ENCODE peak calls at places on chromosomes 2 and 18, in ten cellular contexts. K, V, L, Z, N, S, O, C, I and R are unnamed samples.

GRCh38 chr18:31072175-31072574 is 29.6 kb upstream of the DSC3 start:
- DNase-seq in V (no peak), Z (peak; percentile 18), C (no peak), S (no peak), K (no peak), N (no peak), O (no peak), I (no peak), L (no peak), R (no peak)

GRCh38 chr18:47964086-47964485 is 33.6 kb upstream of the SMAD2 start:
- DNase-seq in S (no peak), K (no peak), N (no peak), Z (no peak), L (no peak), C (no peak), O (no peak), V (no peak), I (no peak), R (no peak)

GRCh38 chr2:197240018-197240712 is 70.4 kb downstream of the ANKRD44 start:
- DNase-seq in S (no peak), L (no peak), C (no peak), O (no peak), Z (no peak), K (no peak), V (no peak), N (no peak), I (no peak), R (no peak)

GRCh38 chr2:159156834-159157233 is 129.7 kb downstream of the WDSUB1 start:
- DNase-seq in K (no peak), N (no peak), S (no peak), O (no peak), I (no peak), L (peak; percentile 61), V (no peak), C (no peak), Z (no peak), R (no peak)

GRCh38 chr2:238415036-238415764 is 11.5 kb upstream of the ASB1 start:
- DNase-seq in S (no peak), O (no peak), V (no peak), L (no peak), N (no peak), C (no peak), K (no peak), I (no peak), Z (no peak), R (no peak)

GRCh38 chr2:136045344-136045743 is 59.9 kb upstream of the DARS1 start:
- DNase-seq in I (no peak), V (no peak), N (no peak), S (no peak), O (no peak), K (no peak), C (no peak), Z (no peak), L (no peak), R (no peak)

GRCh38 chr18:80201739-80202138 is 45.6 kb downstream of the PARD6G start:
- DNase-seq in S (no peak), C (no peak), N (no peak), O (no peak), Z (no peak), K (no peak), L (no peak), I (no peak), V (no peak), R (no peak)

GRCh38 chr2:20008703-20009102 is 3.8 kb downstream of the MATN3 start:
- DNase-seq in S (no peak), C (no peak), V (no peak), I (no peak), O (no peak), L (no peak), N (no peak), K (no peak), Z (no peak), R (no peak)

GRCh38 chr2:37287966-37288365 is 36.7 kb downstream of the PRKD3 start:
- DNase-seq in O (no peak), V (no peak), I (no peak), S (no peak), L (no peak), C (no peak), N (no peak), K (no peak), Z (no peak), R (peak; percentile 15)